ENCODE peak calls at places on chromosomes 5 and 9, in seven cellular contexts. One of them, this sample, is unnamed.

GRCh38 chr5:80964919-80965318 is 4.8 kb downstream of the RASGRF2 start:
- DNase-seq in HCT116: no peak
- DNase-seq in H1: no peak
- DNase-seq in GM12878: no peak
- DNase-seq in SK-N-SH: no peak
- DNase-seq in HepG2: no peak
- DNase-seq in K562: no peak
- DNase-seq in this sample: no peak

GRCh38 chr5:32329395-32329834 is 16.7 kb upstream of the MTMR12 start:
- DNase-seq in HCT116: peak
- DNase-seq in H1: peak
- DNase-seq in GM12878: no peak
- DNase-seq in SK-N-SH: peak
- DNase-seq in HepG2: peak
- DNase-seq in K562: peak
- DNase-seq in this sample: peak

GRCh38 chr5:180474569-180474968 is 19.6 kb upstream of the CNOT6 start:
- DNase-seq in HCT116: no peak
- DNase-seq in H1: no peak
- DNase-seq in GM12878: no peak
- DNase-seq in SK-N-SH: no peak
- DNase-seq in HepG2: no peak
- DNase-seq in K562: no peak
- DNase-seq in this sample: no peak

GRCh38 chr9:129826344-129826743 is 2.4 kb upstream of the TOR1A start:
- DNase-seq in HCT116: no peak
- DNase-seq in H1: no peak
- DNase-seq in GM12878: no peak
- DNase-seq in SK-N-SH: no peak
- DNase-seq in HepG2: no peak
- DNase-seq in K562: no peak
- DNase-seq in this sample: no peak

GRCh38 chr5:44568519-44568918 is 179.3 kb upstream of the FGF10 start:
- DNase-seq in HCT116: no peak
- DNase-seq in H1: no peak
- DNase-seq in GM12878: no peak
- DNase-seq in SK-N-SH: no peak
- DNase-seq in HepG2: no peak
- DNase-seq in K562: no peak
- DNase-seq in this sample: no peak

GRCh38 chr9:5442400-5443011 is 4.8 kb upstream of the PLGRKT start:
- DNase-seq in HCT116: no peak
- DNase-seq in H1: no peak
- DNase-seq in GM12878: no peak
- DNase-seq in SK-N-SH: peak
- DNase-seq in HepG2: peak
- DNase-seq in K562: peak
- DNase-seq in this sample: no peak

GRCh38 chr9:26391036-26391435 is 501.6 kb downstream of the CAAP1 start:
- DNase-seq in HCT116: no peak
- DNase-seq in H1: no peak
- DNase-seq in GM12878: no peak
- DNase-seq in SK-N-SH: no peak
- DNase-seq in HepG2: no peak
- DNase-seq in K562: no peak
- DNase-seq in this sample: no peak

GRCh38 chr5:10279328-10279727 is 28.4 kb downstream of the CMBL start:
- DNase-seq in HCT116: no peak
- DNase-seq in H1: no peak
- DNase-seq in GM12878: no peak
- DNase-seq in SK-N-SH: no peak
- DNase-seq in HepG2: no peak
- DNase-seq in K562: no peak
- DNase-seq in this sample: no peak

GRCh38 chr9:93300175-93300572 is 116.2 kb downstream of the WNK2 start:
- DNase-seq in HCT116: no peak
- DNase-seq in H1: no peak
- DNase-seq in GM12878: no peak
- DNase-seq in SK-N-SH: peak
- DNase-seq in HepG2: no peak
- DNase-seq in K562: no peak
- DNase-seq in this sample: no peak

GRCh38 chr9:136323420-136323819 is 3.9 kb upstream of the GPSM1 start:
- DNase-seq in HCT116: no peak
- DNase-seq in H1: no peak
- DNase-seq in GM12878: no peak
- DNase-seq in SK-N-SH: no peak
- DNase-seq in HepG2: no peak
- DNase-seq in K562: no peak
- DNase-seq in this sample: peak

GRCh38 chr9:136626740-136627642 is 35.7 kb upstream of the EGFL7 start:
- DNase-seq in HCT116: no peak
- DNase-seq in H1: no peak
- DNase-seq in GM12878: no peak
- DNase-seq in SK-N-SH: no peak
- DNase-seq in HepG2: peak
- DNase-seq in K562: peak
- DNase-seq in this sample: peak

DNA sequence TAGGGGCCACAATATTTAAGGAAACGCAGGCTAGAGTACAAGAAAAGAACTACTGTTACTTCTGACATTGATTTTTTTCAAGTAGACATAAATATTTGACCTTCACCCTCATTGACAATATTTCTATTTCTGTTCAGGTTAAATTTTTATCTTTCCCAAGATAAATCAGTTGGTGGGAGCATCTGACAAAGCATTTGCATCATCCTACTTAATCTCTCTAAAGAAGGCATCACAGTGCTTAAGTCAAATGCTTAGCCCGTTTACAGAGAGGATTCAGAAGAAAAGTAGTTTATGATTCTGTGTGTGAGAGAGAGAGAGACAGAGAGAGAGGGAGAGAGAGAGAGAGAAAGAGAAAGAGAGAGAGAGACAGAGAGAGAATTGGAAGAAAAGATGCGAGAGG is 1093.3 kb upstream of the CDH6 start:
- DNase-seq in HCT116: no peak
- DNase-seq in H1: no peak
- DNase-seq in GM12878: no peak
- DNase-seq in SK-N-SH: no peak
- DNase-seq in HepG2: no peak
- DNase-seq in K562: no peak
- DNase-seq in this sample: no peak
- TF ChIP-seq JUND in HCT116: no peak
- TF ChIP-seq JUND in H1: no peak
- TF ChIP-seq JUND in GM12878: no peak
- TF ChIP-seq JUND in SK-N-SH: no peak
- TF ChIP-seq JUND in HepG2: no peak
- TF ChIP-seq JUND in K562: no peak
- TF ChIP-seq JUND in this sample: no peak

GRCh38 chr9:116464987-116465571 is 222.0 kb upstream of the TRIM32 start:
- DNase-seq in HCT116: no peak
- DNase-seq in H1: no peak
- DNase-seq in GM12878: no peak
- DNase-seq in SK-N-SH: no peak
- DNase-seq in HepG2: no peak
- DNase-seq in K562: peak
- DNase-seq in this sample: no peak
- TF ChIP-seq JUND in HCT116: no peak
- TF ChIP-seq JUND in H1: no peak
- TF ChIP-seq JUND in GM12878: no peak
- TF ChIP-seq JUND in SK-N-SH: no peak
- TF ChIP-seq JUND in HepG2: no peak
- TF ChIP-seq JUND in K562: peak
- TF ChIP-seq JUND in this sample: no peak

GRCh38 chr9:3903273-3903672 is 377.5 kb upstream of the RFX3 start:
- DNase-seq in HCT116: no peak
- DNase-seq in H1: no peak
- DNase-seq in GM12878: no peak
- DNase-seq in SK-N-SH: no peak
- DNase-seq in HepG2: peak
- DNase-seq in K562: no peak
- DNase-seq in this sample: no peak

GRCh38 chr9:3903906-3904305 is 378.1 kb upstream of the RFX3 start:
- DNase-seq in HCT116: no peak
- DNase-seq in H1: no peak
- DNase-seq in GM12878: no peak
- DNase-seq in SK-N-SH: no peak
- DNase-seq in HepG2: no peak
- DNase-seq in K562: no peak
- DNase-seq in this sample: no peak

GRCh38 chr9:3908731-3909130 is 382.9 kb upstream of the RFX3 start:
- DNase-seq in HCT116: no peak
- DNase-seq in H1: no peak
- DNase-seq in GM12878: no peak
- DNase-seq in SK-N-SH: no peak
- DNase-seq in HepG2: no peak
- DNase-seq in K562: no peak
- DNase-seq in this sample: no peak

GRCh38 chr9:3909966-3910650 is 384.3 kb upstream of the RFX3 start:
- DNase-seq in HCT116: no peak
- DNase-seq in H1: no peak
- DNase-seq in GM12878: no peak
- DNase-seq in SK-N-SH: no peak
- DNase-seq in HepG2: no peak
- DNase-seq in K562: no peak
- DNase-seq in this sample: no peak

DNA sequence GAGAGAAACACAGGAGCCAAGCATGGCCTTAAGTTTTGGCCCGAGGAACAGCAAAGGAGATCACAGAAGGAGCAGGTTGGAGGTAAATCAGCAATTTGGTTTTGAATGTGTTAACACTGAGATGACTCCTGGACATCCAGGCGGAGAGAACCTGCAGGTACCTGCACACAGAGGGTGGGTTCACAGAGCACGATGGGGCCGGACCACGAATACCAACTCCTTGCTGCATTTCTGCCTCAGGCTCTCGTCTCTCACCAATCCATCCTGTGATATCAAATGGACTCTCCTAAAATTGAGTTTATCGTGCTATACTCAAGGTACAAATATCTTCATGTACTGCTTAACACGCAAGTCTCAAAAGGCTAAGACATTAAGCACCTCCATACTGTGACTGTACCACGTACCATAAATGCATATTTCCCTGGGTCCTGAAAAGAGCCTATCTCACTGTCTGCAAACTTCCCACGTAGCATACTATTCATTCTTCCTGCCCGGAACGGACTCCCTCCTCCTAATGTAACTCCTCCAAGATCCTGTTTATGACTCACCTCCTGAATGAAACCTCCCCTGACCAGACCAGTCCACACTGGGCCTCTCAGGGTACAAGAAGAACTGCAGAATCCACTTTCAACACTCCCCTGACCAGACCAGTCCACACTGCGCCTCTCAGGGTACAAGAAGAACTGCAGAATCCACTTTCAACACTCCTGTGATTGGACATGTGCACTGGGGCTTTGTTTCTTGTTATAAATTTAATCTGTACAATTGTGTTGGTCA is 380.8 kb upstream of the RFX3 start:
- DNase-seq in HCT116: peak
- DNase-seq in H1: no peak
- DNase-seq in GM12878: no peak
- DNase-seq in SK-N-SH: peak
- DNase-seq in HepG2: no peak
- DNase-seq in K562: no peak
- DNase-seq in this sample: peak
- TF ChIP-seq JUND in HCT116: peak
- TF ChIP-seq JUND in H1: no peak
- TF ChIP-seq JUND in GM12878: no peak
- TF ChIP-seq JUND in SK-N-SH: peak
- TF ChIP-seq JUND in HepG2: no peak
- TF ChIP-seq JUND in K562: no peak
- TF ChIP-seq JUND in this sample: no peak

DNA sequence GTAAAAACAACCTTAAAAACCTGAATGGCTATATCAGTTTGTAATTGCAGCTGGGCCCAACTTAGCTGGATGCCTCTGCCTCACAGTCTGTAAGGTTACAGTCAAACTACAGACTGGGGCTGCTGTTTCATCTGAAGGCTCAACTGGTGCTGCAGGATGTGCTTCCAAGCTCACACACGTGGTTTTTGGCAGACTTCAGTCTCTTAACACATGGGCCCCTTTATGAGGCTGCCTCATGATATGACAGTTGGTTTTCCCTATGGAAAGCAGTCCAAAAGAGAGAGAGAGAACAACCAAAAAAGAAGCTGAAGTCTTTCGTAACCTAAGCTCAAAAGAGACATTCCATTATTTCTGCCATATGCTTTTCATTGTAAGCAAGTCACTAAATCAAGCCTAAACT is 27.4 kb downstream of the CTSL start:
- DNase-seq in HCT116: no peak
- DNase-seq in H1: no peak
- DNase-seq in GM12878: no peak
- DNase-seq in SK-N-SH: no peak
- DNase-seq in HepG2: no peak
- DNase-seq in K562: no peak
- DNase-seq in this sample: no peak
- TF ChIP-seq JUND in HCT116: no peak
- TF ChIP-seq JUND in H1: no peak
- TF ChIP-seq JUND in GM12878: no peak
- TF ChIP-seq JUND in SK-N-SH: no peak
- TF ChIP-seq JUND in HepG2: no peak
- TF ChIP-seq JUND in K562: no peak
- TF ChIP-seq JUND in this sample: no peak